ENCODE peak calls at places on chromosomes 2 and 18, in nine cellular contexts. P is choroid plexus epithelial cell; V is NCI-H1694 treated with DMSO at 0.1 percent for 48 hours; H is stimulated activated CD8-positive, alpha-beta memory T cell treated with anti-CD3 and anti-CD28 coated beads, Interleukin-4, amount 100 ng/mL, for 24 hours; Z is ecto neural progenitor cell; N is T-cell; O is sciatic nerve; A is activated CD4-positive, alpha-beta T cell treated with anti-CD3 and anti-CD28 coated beads for 24 hours; X is NCI-H1092 treated with DMSO at 0.1 percent for 48 hours. L is an unnamed sample.

GRCh38 chr2:29821591-29821990 is 99.8 kb downstream of the ALK start:
- DNase-seq in P (no peak), V (no peak), H (no peak), Z (no peak), N (no peak), O (no peak), A (no peak), X (no peak), L (no peak)

GRCh38 chr2:32246911-32247310 is 17.8 kb downstream of the NLRC4 start:
- DNase-seq in P (no peak), V (no peak), H (no peak), Z (no peak), N (no peak), O (no peak), A (no peak), X (no peak), L (no peak)

GRCh38 chr18:75548353-75548752 is 120.8 kb upstream of the SMIM21 start:
- DNase-seq in P (no peak), V (no peak), H (no peak), Z (peak), N (no peak), O (no peak), A (no peak), X (peak), L (no peak)

GRCh38 chr2:85132392-85132791 is 800 bp upstream of the TCF7L1 start:
- DNase-seq in P (no peak), V (no peak), H (no peak), Z (no peak), N (no peak), O (no peak), A (no peak), X (no peak), L (no peak)

GRCh38 chr18:78031991-78032390 is 782.3 kb downstream of the GALR1 start:
- DNase-seq in P (no peak), V (no peak), H (no peak), Z (no peak), N (no peak), O (no peak), A (no peak), X (no peak), L (no peak)

GRCh38 chr18:54775686-54776085 is 52.6 kb upstream of the RAB27B start:
- DNase-seq in P (peak), V (no peak), H (no peak), Z (no peak), N (no peak), O (no peak), A (no peak), X (no peak), L (no peak)

GRCh38 chr2:218323526-218324472 is 31.5 kb upstream of the TMBIM1 start:
- DNase-seq in P (peak), V (no peak), H (no peak), Z (peak), N (no peak), O (peak), A (no peak), X (no peak), L (no peak)

GRCh38 chr2:15259356-15259756 is 301.8 kb downstream of the NBAS start:
- DNase-seq in P (peak), V (no peak), H (no peak), Z (no peak), N (no peak), O (no peak), A (no peak), X (no peak), L (no peak)

GRCh38 chr2:119253760-119254600 is 30.3 kb downstream of the STEAP3 start:
- DNase-seq in P (no peak), V (no peak), H (no peak), Z (peak), N (no peak), O (no peak), A (no peak), X (no peak), L (no peak)

GRCh38 chr2:65436825-65437221 is 4.4 kb upstream of the SPRED2 start:
- DNase-seq in P (peak), V (no peak), H (peak), Z (peak), N (no peak), O (no peak), A (peak), X (no peak), L (peak)

GRCh38 chr2:14720319-14720718 is 87.8 kb downstream of the LRATD1 start:
- DNase-seq in P (no peak), V (no peak), H (no peak), Z (no peak), N (no peak), O (no peak), A (no peak), X (no peak), L (no peak)

GRCh38 chr18:48828713-48829442 is 121.9 kb downstream of the SMAD7 start:
- DNase-seq in P (no peak), V (no peak), H (no peak), Z (peak), N (no peak), O (peak), A (no peak), X (peak), L (no peak)

GRCh38 chr2:201208563-201209252 is 25.8 kb downstream of the CASP10 start:
- DNase-seq in P (no peak), V (no peak), H (no peak), Z (no peak), N (no peak), O (no peak), A (no peak), X (no peak), L (no peak)

GRCh38 chr2:236818281-236819045 is 248.8 kb downstream of the ACKR3 start:
- DNase-seq in P (peak), V (no peak), H (no peak), Z (no peak), N (no peak), O (no peak), A (no peak), X (no peak), L (no peak)

GRCh38 chr2:199019898-199020507 is 437.7 kb downstream of the SATB2 start:
- DNase-seq in P (peak), V (peak), H (no peak), Z (no peak), N (no peak), O (no peak), A (no peak), X (peak), L (no peak)

GRCh38 chr2:145483854-145484253 is 963.9 kb upstream of the ZEB2 start:
- DNase-seq in P (no peak), V (no peak), H (no peak), Z (no peak), N (no peak), O (no peak), A (no peak), X (no peak), L (no peak)

GRCh38 chr2:181892795-181893435 is 1.4 kb downstream of the ITPRID2 start:
- DNase-seq in P (peak), V (peak), H (no peak), Z (no peak), N (no peak), O (no peak), A (no peak), X (peak), L (no peak)

GRCh38 chr2:202149155-202149762 is 76.2 kb downstream of the KIAA2012 start:
- DNase-seq in P (peak), V (no peak), H (no peak), Z (peak), N (no peak), O (peak), A (no peak), X (no peak), L (no peak)

GRCh38 chr2:197433770-197434438 is 924 bp downstream of the SF3B1 start:
- DNase-seq in P (peak), V (no peak), H (no peak), Z (no peak), N (no peak), O (no peak), A (no peak), X (no peak), L (no peak)

GRCh38 chr2:84851876-84852275 is 29.0 kb downstream of the TRABD2A start:
- DNase-seq in P (no peak), V (no peak), H (no peak), Z (no peak), N (no peak), O (no peak), A (no peak), X (no peak), L (no peak)

GRCh38 chr18:35282353-35282752 is 7.7 kb downstream of the ZSCAN30 start:
- DNase-seq in P (peak), V (no peak), H (no peak), Z (no peak), N (no peak), O (no peak), A (no peak), X (no peak), L (no peak)

GRCh38 chr2:143451622-143452021 is 322.4 kb downstream of the ARHGAP15 start:
- DNase-seq in P (no peak), V (no peak), H (no peak), Z (no peak), N (no peak), O (no peak), A (no peak), X (no peak), L (no peak)

GRCh38 chr2:195622966-195623365 is 34.1 kb upstream of the SLC39A10 start:
- DNase-seq in P (no peak), V (no peak), H (no peak), Z (no peak), N (no peak), O (no peak), A (no peak), X (no peak), L (no peak)

GRCh38 chr2:11811036-11811654 is 64.7 kb downstream of the LPIN1 start:
- DNase-seq in P (no peak), V (no peak), H (no peak), Z (no peak), N (no peak), O (no peak), A (no peak), X (no peak), L (no peak)

GRCh38 chr2:159151198-159152118 is 135.0 kb downstream of the WDSUB1 start:
- DNase-seq in P (no peak), V (no peak), H (no peak), Z (no peak), N (no peak), O (no peak), A (no peak), X (no peak), L (no peak)